ENCODE peak calls at places on chromosomes 5 and 9, in seven cellular contexts. K is kidney tubule cell; Y is naive B cell; M is activated T-helper 1 cell treated with anti-CD3 and anti-CD28 coated beads, Interleukin-2, amount 50 U/mL, for 16 hours; J is type B pancreatic cell; Q is A172; Z is natural killer cell. P is an unnamed sample.

GRCh38 chr9:126805546-126806262 is 864 bp downstream of the ZBTB43 start:
- DNase-seq in Q (peak), J (no peak), Y (peak), Z (peak), K (peak), M (peak), P (no peak)

GRCh38 chr9:127698985-127699670 is 7.7 kb upstream of the CFAP157 start:
- DNase-seq in Z (peak), Y (peak), Q (no peak), J (peak), K (peak), M (peak), P (peak)

GRCh38 chr9:131656356-131657030 is 83.4 kb downstream of the RAPGEF1 start:
- DNase-seq in Z (peak), J (no peak), K (peak), Q (no peak), Y (peak), M (peak), P (no peak)

GRCh38 chr5:8517461-8517860 is 648.5 kb downstream of the MTRR start:
- DNase-seq in Q (peak), J (no peak), K (peak), Z (no peak), M (no peak), Y (no peak), P (no peak)

GRCh38 chr5:150317048-150318003 is 14.6 kb upstream of the ARSI start:
- DNase-seq in K (peak), Z (no peak), Y (no peak), Q (peak), J (no peak), M (no peak), P (peak)

GRCh38 chr5:105501315-105501714 is 1938.7 kb upstream of the NUDT12 start:
- DNase-seq in J (no peak), Y (no peak), K (no peak), M (no peak), Q (no peak), Z (no peak), P (no peak)

GRCh38 chr5:148561712-148562365 is 92.5 kb downstream of the HTR4 start:
- DNase-seq in K (peak), Z (no peak), Q (no peak), J (no peak), Y (no peak), M (no peak), P (no peak)

GRCh38 chr9:109868222-109868621 is 88.2 kb downstream of the PALM2AKAP2 start:
- DNase-seq in J (no peak), Q (no peak), Z (no peak), K (no peak), Y (no peak), M (no peak), P (no peak)

GRCh38 chr5:107766439-107766838 is 95.7 kb upstream of the EFNA5 start:
- DNase-seq in Z (no peak), Y (no peak), M (no peak), Q (no peak), J (no peak), K (peak), P (no peak)

GRCh38 chr9:100064872-100065581 is 33.8 kb downstream of the ERP44 start:
- DNase-seq in Q (peak), Y (no peak), M (no peak), Z (no peak), K (peak), J (no peak), P (peak)

GRCh38 chr5:151082274-151082902 is 1.6 kb upstream of the TNIP1 start:
- DNase-seq in K (peak), M (no peak), Y (no peak), Z (no peak), Q (no peak), J (no peak), P (no peak)

GRCh38 chr5:11903614-11904269 is 504 bp downstream of the CTNND2 start:
- DNase-seq in Q (no peak), Z (no peak), Y (no peak), M (no peak), K (peak), J (peak), P (no peak)

GRCh38 chr9:69898714-69899209 is 78.1 kb downstream of the CFAP95 start:
- DNase-seq in M (no peak), J (no peak), Z (no peak), Q (peak), K (peak), Y (no peak), P (peak)

GRCh38 chr9:107472581-107473335 is 16.8 kb downstream of the KLF4 start:
- DNase-seq in Y (no peak), K (no peak), M (no peak), Q (no peak), J (no peak), Z (no peak), P (no peak)